ENCODE peak calls at places on chromosomes 3 and 15, in nine cellular contexts. G is NCI-H69, C is GM03348, S is PC-3, F is thoracic aorta, X is kidney, D is HFF-Myc, T is T-helper 9 cell, Y is right cardiac atrium. P is an unnamed sample.

GRCh38 chr3:105847865-105848264 is 20.9 kb downstream of the CBLB start:
- DNase-seq in G (peak; percentile 2), F (no peak), Y (no peak), S (no peak), D (no peak), X (no peak), C (no peak), T (no peak), P (no peak)

GRCh38 chr15:58475573-58476524 is 44.1 kb downstream of the LIPC start:
- DNase-seq in F (no peak), Y (peak; percentile 56), C (peak; percentile 78), G (peak; percentile 94), S (no peak), D (no peak), T (no peak), X (no peak), P (no peak)

GRCh38 chr3:56874269-56874668 is 72.5 kb upstream of the ARHGEF3 start:
- DNase-seq in C (no peak), Y (no peak), T (no peak), F (no peak), S (no peak), G (no peak), D (no peak), X (no peak), P (no peak)

GRCh38 chr15:93523490-93523889 is 434.5 kb upstream of the RGMA start:
- DNase-seq in X (no peak), F (no peak), Y (no peak), C (peak; percentile 38), S (no peak), G (peak; percentile 50), T (no peak), D (no peak), P (no peak)

GRCh38 chr3:194330579-194330978 is 20.5 kb downstream of the CPN2 start:
- DNase-seq in S (peak; percentile 75), G (no peak), C (peak; percentile 83), X (peak; percentile 80), Y (peak; percentile 71), D (no peak), T (no peak), F (no peak), P (no peak)

GRCh38 chr3:156259896-156260788 is 139.8 kb downstream of the KCNAB1 start:
- DNase-seq in Y (no peak), X (no peak), G (no peak), D (no peak), C (no peak), T (no peak), S (no peak), F (no peak), P (no peak)

GRCh38 chr15:41783272-41783660 is 9.0 kb downstream of the MAPKBP1 start:
- DNase-seq in S (no peak), Y (no peak), D (no peak), T (no peak), X (no peak), G (no peak), F (no peak), C (no peak), P (no peak)

GRCh38 chr15:67021455-67021854 is 43.9 kb upstream of the SMAD3 start:
- DNase-seq in C (no peak), D (no peak), F (no peak), Y (no peak), S (peak; percentile 72), X (no peak), G (no peak), T (no peak), P (no peak)

GRCh38 chr15:81000144-81000625 is 538 bp upstream of the TLNRD1 start:
- DNase-seq in G (peak; percentile 46), S (peak; percentile 19), C (peak; percentile 12), T (no peak), F (no peak), D (no peak), Y (no peak), X (no peak), P (no peak)

GRCh38 chr3:127707777-127708438 is 35.2 kb downstream of the ABTB1 start:
- DNase-seq in S (no peak), X (peak; percentile 63), T (no peak), Y (peak; percentile 40), C (no peak), G (no peak), F (no peak), D (no peak), P (no peak)

GRCh38 chr15:66588971-66589370 is 23.2 kb upstream of the LCTL start:
- DNase-seq in S (no peak), C (no peak), G (no peak), T (no peak), D (no peak), X (peak; percentile 42), Y (no peak), F (no peak), P (no peak)

GRCh38 chr15:77354064-77354463 is 65.8 kb downstream of the PEAK1 start:
- DNase-seq in X (no peak), S (peak; percentile 63), D (no peak), T (no peak), Y (no peak), G (peak; percentile 2), F (no peak), C (no peak), P (no peak)

GRCh38 chr3:140771030-140771677 is 93.3 kb downstream of the TRIM42 start:
- DNase-seq in X (no peak), G (no peak), T (no peak), F (no peak), Y (no peak), S (no peak), C (no peak), D (no peak), P (no peak)

GRCh38 chr15:72236381-72237285 is 5.6 kb upstream of the PKM start:
- DNase-seq in F (no peak), T (no peak), X (no peak), Y (no peak), G (no peak), D (no peak), C (no peak), S (no peak), P (no peak)

GRCh38 chr3:133641254-133641653 is 20.5 kb downstream of the TOPBP1 start:
- DNase-seq in C (no peak), G (no peak), F (no peak), T (no peak), D (no peak), S (no peak), X (no peak), Y (no peak), P (no peak)

GRCh38 chr3:172939651-172940293 is 189.2 kb downstream of the ECT2 start:
- DNase-seq in Y (no peak), G (peak; percentile 78), X (no peak), D (no peak), S (peak; percentile 21), T (no peak), C (no peak), F (no peak), P (no peak)

GRCh38 chr3:123444744-123445143 is 4.1 kb downstream of the ADCY5 start:
- DNase-seq in Y (no peak), X (no peak), S (no peak), G (no peak), D (no peak), T (no peak), C (no peak), F (no peak), P (no peak)

GRCh38 chr3:113084777-113085176 is 94.0 kb downstream of the GTPBP8 start:
- DNase-seq in F (no peak), C (peak; percentile 68), Y (peak; percentile 22), T (no peak), S (peak; percentile 47), D (peak; percentile 87), G (peak; percentile 11), X (no peak), P (peak; percentile 82)

GRCh38 chr15:84876269-84876668 is 8.2 kb upstream of the SLC28A1 start:
- DNase-seq in D (no peak), G (no peak), T (no peak), Y (no peak), X (no peak), C (no peak), S (no peak), F (no peak), P (no peak)

GRCh38 chr15:39936187-39936586 is 2.3 kb downstream of the EIF2AK4 start:
- DNase-seq in Y (no peak), C (peak; percentile 26), D (no peak), T (no peak), X (no peak), F (no peak), S (peak; percentile 92), G (no peak), P (no peak)

GRCh38 chr15:95596487-95596886 is 734.0 kb upstream of the NR2F2 start:
- DNase-seq in Y (peak; percentile 27), G (no peak), S (no peak), C (no peak), T (no peak), X (peak; percentile 54), D (no peak), F (no peak), P (no peak)

GRCh38 chr3:58161435-58162398 is 49.1 kb downstream of the DNASE1L3 start:
- DNase-seq in D (peak; percentile 97), F (peak; percentile 84), S (peak; percentile 99), C (peak; percentile 83), Y (peak; percentile 80), G (peak; percentile 45), X (peak; percentile 81), T (no peak), P (peak; percentile 88)

GRCh38 chr3:140767536-140767935 is 89.7 kb downstream of the TRIM42 start:
- DNase-seq in F (no peak), T (no peak), G (no peak), C (no peak), Y (no peak), D (no peak), S (no peak), X (no peak), P (no peak)